ENCODE peak calls at places on chromosome 10, in four cellular contexts. U is heart left ventricle, A is suprapubic skin, G is stomach. L is an unnamed sample.
A peak's percentile ranks its signal among the peaks of the same experiment; 100 is the strongest.

GRCh38 chr10:15487376-15487775 is 116.3 kb upstream of the FAM171A1 start:
- DNase-seq in U (no peak), G (no peak), A (no peak), L (no peak)

GRCh38 chr10:95423327-95424005 is 132.7 kb upstream of the PDLIM1 start:
- DNase-seq in A (no peak), U (no peak), G (no peak), L (no peak)

GRCh38 chr10:102449321-102450123 is 1.8 kb downstream of the C10orf95 start:
- DNase-seq in U (peak; percentile 52), G (peak; percentile 91), A (no peak), L (peak; percentile 91)

GRCh38 chr10:24483701-24484100 is 240.0 kb downstream of the ARHGAP21 start:
- DNase-seq in G (peak; percentile 81), A (no peak), U (no peak), L (peak; percentile 75)

GRCh38 chr10:124125305-124126116 is 32.1 kb upstream of the CHST15 start:
- DNase-seq in A (no peak), U (no peak), G (no peak), L (no peak)

GRCh38 chr10:43140414-43140813 is 2.2 kb downstream of the CSGALNACT2 start:
- DNase-seq in G (no peak), A (no peak), U (no peak), L (no peak)

GRCh38 chr10:52706347-52707070 is 66.1 kb downstream of the MBL2 start:
- DNase-seq in U (no peak), A (no peak), G (no peak), L (no peak)

GRCh38 chr10:114687459-114687858 is 29.4 kb upstream of the ABLIM1 start:
- DNase-seq in A (no peak), U (no peak), G (no peak), L (no peak)

GRCh38 chr10:110077436-110078120 is 69.8 kb downstream of the ADD3 start:
- DNase-seq in A (no peak), G (no peak), U (no peak), L (no peak)

GRCh38 chr10:28840202-28840601 is 162.9 kb downstream of the BAMBI start:
- DNase-seq in G (no peak), U (no peak), A (no peak), L (no peak)

GRCh38 chr10:72728462-72728861 is 36.5 kb downstream of the MCU start:
- DNase-seq in A (no peak), U (no peak), G (no peak), L (no peak)

GRCh38 chr10:128116851-128117615 is 9.2 kb downstream of the MKI67 start:
- DNase-seq in U (no peak), G (no peak), A (no peak), L (no peak)

GRCh38 chr10:20105236-20105635 is 289.0 kb downstream of the PLXDC2 start:
- DNase-seq in A (no peak), G (no peak), U (no peak), L (no peak)

GRCh38 chr10:10293431-10293830 is 724.2 kb upstream of the CELF2 start:
- DNase-seq in G (no peak), U (peak; percentile 42), A (no peak), L (no peak)

GRCh38 chr10:122768033-122768745 is 68.5 kb upstream of the C10orf120 start:
- DNase-seq in U (no peak), A (no peak), G (no peak), L (no peak)

GRCh38 chr10:11906714-11907113 is 83.6 kb downstream of the PROSER2 start:
- DNase-seq in U (no peak), G (no peak), A (no peak), L (no peak)

GRCh38 chr10:44369851-44370250 is 15.0 kb downstream of the CXCL12 start:
- DNase-seq in G (no peak), A (no peak), U (no peak), L (no peak)

GRCh38 chr10:69904533-69904932 is 102.8 kb downstream of the COL13A1 start:
- DNase-seq in G (no peak), U (no peak), A (no peak), L (no peak)

GRCh38 chr10:110568055-110568735 is 700 bp downstream of the SMC3 start:
- DNase-seq in U (peak; percentile 54), A (peak; percentile 81), G (peak; percentile 46), L (peak; percentile 64)

GRCh38 chr10:112189465-112189864 is 5.9 kb upstream of the GPAM start:
- DNase-seq in G (no peak), A (no peak), U (no peak), L (no peak)

GRCh38 chr10:130495891-130496642 is 359.9 kb downstream of the GLRX3 start:
- DNase-seq in U (no peak), A (peak; percentile 56), G (no peak), L (no peak)

GRCh38 chr10:35236739-35237138 is 99.6 kb upstream of the CCNY start:
- DNase-seq in G (no peak), A (no peak), U (no peak), L (no peak)

GRCh38 chr10:14658331-14659122 is 116.2 kb downstream of the FAM107B start:
- DNase-seq in G (no peak), A (no peak), U (no peak), L (no peak)

GRCh38 chr10:111037868-111038267 is 39.0 kb upstream of the ADRA2A start:
- DNase-seq in U (no peak), A (no peak), G (no peak), L (no peak)

GRCh38 chr10:34121974-34122282 is 693.2 kb downstream of the PARD3 start:
- DNase-seq in U (no peak), A (no peak), G (no peak), L (no peak)

GRCh38 chr10:62582804-62583208 is 208.6 kb downstream of the ZNF365 start:
- DNase-seq in U (peak; percentile 70), G (peak; percentile 30), A (peak; percentile 88), L (peak; percentile 48)

GRCh38 chr10:63866747-63867140 is 345.5 kb downstream of the REEP3 start:
- DNase-seq in A (no peak), U (no peak), G (no peak), L (no peak)

GRCh38 chr10:44684641-44685040 is 226.5 kb upstream of the TMEM72 start:
- DNase-seq in A (no peak), U (no peak), G (no peak), L (no peak)

GRCh38 chr10:28853195-28853594 is 175.9 kb downstream of the BAMBI start:
- DNase-seq in U (no peak), G (no peak), A (no peak), L (no peak)

GRCh38 chr10:76191371-76191770 is 759.9 kb downstream of the LRMDA start:
- DNase-seq in U (no peak), A (no peak), G (no peak), L (no peak)

GRCh38 chr10:90306187-90306586 is 551.7 kb downstream of the HTR7 start:
- DNase-seq in A (no peak), U (no peak), G (no peak), L (no peak)

GRCh38 chr10:44988957-44989620 is 10.5 kb upstream of the DEPP1 start:
- DNase-seq in A (peak; percentile 43), G (no peak), U (no peak), L (no peak)

GRCh38 chr10:97184971-97185325 is 811 bp downstream of the SLIT1 start:
- DNase-seq in G (no peak), A (no peak), U (no peak), L (no peak)

GRCh38 chr10:35211390-35211789 is 84.7 kb downstream of the CREM start:
- DNase-seq in U (no peak), G (no peak), A (no peak), L (no peak)

GRCh38 chr10:101402711-101403110 is 48.7 kb downstream of the BTRC start:
- DNase-seq in U (no peak), A (no peak), G (no peak), L (no peak)

GRCh38 chr10:101403161-101403560 is 49.2 kb downstream of the BTRC start:
- DNase-seq in G (no peak), U (no peak), A (no peak), L (no peak)

GRCh38 chr10:101397140-101397539 is 43.2 kb downstream of the BTRC start:
- DNase-seq in A (no peak), G (no peak), U (peak; percentile 42), L (no peak)

GRCh38 chr10:101405006-101405405 is 51.0 kb downstream of the BTRC start:
- DNase-seq in U (no peak), A (no peak), G (no peak), L (no peak)

GRCh38 chr10:101400529-101400928 is 46.6 kb downstream of the BTRC start:
- DNase-seq in G (no peak), U (no peak), A (no peak), L (no peak)
- H3K36me3 ChIP-seq in G (no peaks in the 10 kb centered on the region), U (no peaks in the 10 kb centered on the region), A (no peaks in the 10 kb centered on the region), L (no peaks in the 10 kb centered on the region)

DNA sequence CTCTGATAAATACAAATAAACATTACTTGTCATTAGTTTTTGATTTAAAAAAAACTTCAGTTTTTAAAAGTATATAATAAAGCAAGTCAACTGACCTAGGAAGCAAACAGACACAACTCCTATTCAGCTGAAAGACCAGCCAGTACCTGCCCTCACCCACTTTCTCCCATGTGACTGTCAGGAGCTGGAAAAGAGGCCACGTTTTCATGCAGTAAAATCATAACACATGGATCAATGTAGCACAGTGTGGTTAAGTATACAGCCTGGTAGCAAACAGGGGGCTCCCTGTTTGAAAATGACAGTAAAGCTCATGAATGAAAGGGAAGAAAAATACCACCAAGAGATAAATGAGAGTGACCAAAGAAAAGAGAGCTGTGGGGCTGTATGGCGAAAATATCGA is 21.6 kb downstream of the KIN start:
- DNase-seq in G (no peak), A (no peak), U (no peak), L (no peak)
- H3K36me3 ChIP-seq in G (peaks cover 98% of the 10 kb centered on the region), A (peaks cover 85% of the 10 kb centered on the region), U (peaks cover 100% of the 10 kb centered on the region), L (peaks cover 98% of the 10 kb centered on the region)

DNA sequence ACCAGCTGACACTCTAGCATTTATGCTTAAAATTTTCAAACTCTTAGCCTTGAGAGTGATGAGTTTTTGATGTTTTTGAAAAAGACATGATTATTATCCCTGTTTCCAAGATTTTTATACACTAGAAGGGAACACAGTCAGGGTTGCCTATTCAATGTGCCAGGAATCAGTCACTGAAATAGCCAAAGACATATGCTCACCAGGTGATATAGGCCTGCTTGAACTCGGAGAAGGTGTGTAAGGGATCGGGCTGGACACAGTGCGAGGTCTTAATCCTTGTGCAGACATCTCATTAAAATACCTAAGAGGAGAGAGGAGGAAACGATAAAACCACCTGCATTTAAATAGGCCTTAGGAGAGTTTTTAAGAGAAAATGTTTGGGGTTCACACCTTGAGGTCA is 51.0 kb upstream of the MRLN start:
- DNase-seq in G (no peak), U (no peak), A (no peak), L (no peak)
- H3K36me3 ChIP-seq in G (peaks cover 85% of the 10 kb centered on the region), U (peaks cover 62% of the 10 kb centered on the region), A (peaks cover 79% of the 10 kb centered on the region), L (peaks cover 71% of the 10 kb centered on the region)

GRCh38 chr10:1036341-1036791 is 10.7 kb upstream of the IDI2 start:
- DNase-seq in U (no peak), G (no peak), A (no peak), L (no peak)

GRCh38 chr10:1037098-1037497 is 11.4 kb upstream of the IDI2 start:
- DNase-seq in A (no peak), U (no peak), G (no peak), L (no peak)

GRCh38 chr10:1041514-1041913 is 7.4 kb downstream of the IDI1 start:
- DNase-seq in G (no peak), U (no peak), A (no peak), L (no peak)

GRCh38 chr10:1043532-1043995 is 5.4 kb downstream of the IDI1 start:
- DNase-seq in U (no peak), A (no peak), G (no peak), L (peak; percentile 57)

DNA sequence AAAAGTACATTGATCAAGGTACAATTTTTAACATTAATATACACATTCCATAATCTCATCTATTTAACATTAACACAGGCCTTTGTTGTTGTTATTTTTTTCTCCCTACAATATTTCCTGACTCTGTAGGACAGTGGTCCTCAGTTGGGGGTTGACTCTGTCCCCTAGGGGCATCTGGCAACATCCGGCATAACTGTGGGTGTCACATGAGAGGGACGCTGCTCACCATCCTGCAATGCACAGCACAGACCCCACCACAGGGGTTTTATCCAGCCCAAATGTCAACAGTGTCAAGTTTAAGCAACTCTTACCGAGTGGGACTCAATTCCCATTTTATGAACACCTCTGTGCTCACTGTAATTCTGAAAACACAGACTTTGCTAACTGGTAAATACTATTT is 8.8 kb downstream of the IDI1 start:
- DNase-seq in A (no peak), U (no peak), G (no peak), L (no peak)
- H3K36me3 ChIP-seq in A (peaks cover 43% of the 10 kb centered on the region), U (peaks cover 72% of the 10 kb centered on the region), G (peaks cover 75% of the 10 kb centered on the region), L (peaks cover 65% of the 10 kb centered on the region)